ENCODE peak calls at places on chromosomes 7 and 10, in six cellular contexts. One of them, this sample, is unnamed.

GRCh38 chr10:101694674-101695403 is at the start of gene FBXW4:
- DNase-seq in neuronal stem cell: peak; percentile 32
- DNase-seq in HCT116: no peak
- DNase-seq in PC-3: peak; percentile 32
- DNase-seq in MM.1S: peak; percentile 83
- DNase-seq in astrocyte: peak; percentile 23
- DNase-seq in this sample: peak; percentile 39

GRCh38 chr10:60353519-60354258 is 36.0 kb downstream of the ANK3 start:
- DNase-seq in PC-3: no peak
- DNase-seq in neuronal stem cell: no peak
- DNase-seq in HCT116: no peak
- DNase-seq in astrocyte: peak; percentile 8
- DNase-seq in MM.1S: no peak
- DNase-seq in this sample: peak; percentile 4

GRCh38 chr7:121116399-121116798 is 127.9 kb downstream of the CPED1 start:
- DNase-seq in PC-3: no peak
- DNase-seq in HCT116: no peak
- DNase-seq in neuronal stem cell: no peak
- DNase-seq in MM.1S: no peak
- DNase-seq in astrocyte: peak; percentile 4
- DNase-seq in this sample: peak; percentile 12

GRCh38 chr7:20828947-20829346 is 42.3 kb upstream of the SP8 start:
- DNase-seq in astrocyte: no peak
- DNase-seq in HCT116: no peak
- DNase-seq in MM.1S: peak; percentile 58
- DNase-seq in PC-3: no peak
- DNase-seq in neuronal stem cell: no peak
- DNase-seq in this sample: no peak

GRCh38 chr10:91605968-91606367 is 26.9 kb downstream of the PPP1R3C start:
- DNase-seq in PC-3: no peak
- DNase-seq in MM.1S: no peak
- DNase-seq in neuronal stem cell: no peak
- DNase-seq in astrocyte: no peak
- DNase-seq in HCT116: no peak
- DNase-seq in this sample: no peak

GRCh38 chr10:5632430-5632829 is 34.0 kb downstream of the ASB13 start:
- DNase-seq in astrocyte: peak; percentile 37
- DNase-seq in HCT116: no peak
- DNase-seq in neuronal stem cell: no peak
- DNase-seq in MM.1S: no peak
- DNase-seq in PC-3: peak; percentile 31
- DNase-seq in this sample: peak; percentile 45

GRCh38 chr7:114084381-114085312 is 165.8 kb upstream of the PPP1R3A start:
- DNase-seq in MM.1S: peak; percentile 67
- DNase-seq in astrocyte: peak; percentile 21
- DNase-seq in HCT116: no peak
- DNase-seq in neuronal stem cell: peak; percentile 49
- DNase-seq in PC-3: no peak
- DNase-seq in this sample: peak; percentile 53

GRCh38 chr10:43340619-43341018 is 30.8 kb upstream of the FXYD4 start:
- DNase-seq in MM.1S: no peak
- DNase-seq in PC-3: peak; percentile 95
- DNase-seq in neuronal stem cell: no peak
- DNase-seq in astrocyte: peak; percentile 59
- DNase-seq in HCT116: peak; percentile 65
- DNase-seq in this sample: no peak

GRCh38 chr10:124595143-124595883 is 133.7 kb downstream of the LHPP start:
- DNase-seq in HCT116: no peak
- DNase-seq in neuronal stem cell: no peak
- DNase-seq in astrocyte: no peak
- DNase-seq in MM.1S: no peak
- DNase-seq in PC-3: no peak
- DNase-seq in this sample: no peak

GRCh38 chr7:81715984-81716588 is 53.8 kb downstream of the HGF start:
- DNase-seq in PC-3: peak; percentile 83
- DNase-seq in neuronal stem cell: peak; percentile 11
- DNase-seq in MM.1S: peak; percentile 75
- DNase-seq in HCT116: peak; percentile 60
- DNase-seq in astrocyte: peak; percentile 35
- DNase-seq in this sample: peak; percentile 53

GRCh38 chr10:26486304-26486703 is 48.2 kb downstream of the APBB1IP start:
- DNase-seq in MM.1S: no peak
- DNase-seq in neuronal stem cell: no peak
- DNase-seq in astrocyte: peak; percentile 98
- DNase-seq in PC-3: peak; percentile 76
- DNase-seq in HCT116: no peak
- DNase-seq in this sample: peak; percentile 98

GRCh38 chr10:86668297-86669165 is at the start of gene LDB3:
- DNase-seq in astrocyte: peak; percentile 65
- DNase-seq in neuronal stem cell: no peak
- DNase-seq in HCT116: no peak
- DNase-seq in PC-3: peak; percentile 75
- DNase-seq in MM.1S: no peak
- DNase-seq in this sample: peak; percentile 79

GRCh38 chr10:128609460-128609859 is 483.2 kb upstream of the MKI67 start:
- DNase-seq in MM.1S: no peak
- DNase-seq in HCT116: no peak
- DNase-seq in neuronal stem cell: no peak
- DNase-seq in PC-3: no peak
- DNase-seq in astrocyte: no peak
- DNase-seq in this sample: no peak

GRCh38 chr7:13821152-13821787 is 168.2 kb downstream of the ETV1 start:
- DNase-seq in HCT116: no peak
- DNase-seq in PC-3: peak; percentile 39
- DNase-seq in astrocyte: peak; percentile 67
- DNase-seq in MM.1S: no peak
- DNase-seq in neuronal stem cell: no peak
- DNase-seq in this sample: peak; percentile 67

GRCh38 chr7:22120391-22121053 is 174.8 kb upstream of the CDCA7L start:
- DNase-seq in HCT116: no peak
- DNase-seq in neuronal stem cell: no peak
- DNase-seq in PC-3: no peak
- DNase-seq in MM.1S: no peak
- DNase-seq in astrocyte: no peak
- DNase-seq in this sample: no peak

GRCh38 chr10:126156012-126156411 is 232.3 kb downstream of the ADAM12 start:
- DNase-seq in MM.1S: no peak
- DNase-seq in PC-3: no peak
- DNase-seq in astrocyte: no peak
- DNase-seq in HCT116: no peak
- DNase-seq in neuronal stem cell: no peak
- DNase-seq in this sample: no peak

GRCh38 chr10:13990918-13991317 is 339.8 kb downstream of the FRMD4A start:
- DNase-seq in MM.1S: no peak
- DNase-seq in PC-3: no peak
- DNase-seq in HCT116: no peak
- DNase-seq in astrocyte: peak; percentile 80
- DNase-seq in neuronal stem cell: no peak
- DNase-seq in this sample: peak; percentile 67

GRCh38 chr10:60666221-60666620 is 112.1 kb upstream of the CDK1 start:
- DNase-seq in MM.1S: no peak
- DNase-seq in HCT116: no peak
- DNase-seq in neuronal stem cell: no peak
- DNase-seq in astrocyte: no peak
- DNase-seq in PC-3: peak; percentile 38
- DNase-seq in this sample: peak; percentile 64

GRCh38 chr7:140767418-140767817 is 70.9 kb downstream of the NDUFB2 start:
- DNase-seq in MM.1S: no peak
- DNase-seq in HCT116: no peak
- DNase-seq in PC-3: no peak
- DNase-seq in astrocyte: no peak
- DNase-seq in neuronal stem cell: no peak
- DNase-seq in this sample: no peak
- H3K36me3 ChIP-seq in MM.1S: no peaks in the 10 kb centered on the region
- H3K36me3 ChIP-seq in HCT116: peaks cover 3% of the 10 kb centered on the region
- H3K36me3 ChIP-seq in PC-3: no peaks in the 10 kb centered on the region
- H3K36me3 ChIP-seq in astrocyte: no peaks in the 10 kb centered on the region
- H3K36me3 ChIP-seq in neuronal stem cell: peaks cover 7% of the 10 kb centered on the region
- H3K36me3 ChIP-seq in this sample: no peaks in the 10 kb centered on the region

DNA sequence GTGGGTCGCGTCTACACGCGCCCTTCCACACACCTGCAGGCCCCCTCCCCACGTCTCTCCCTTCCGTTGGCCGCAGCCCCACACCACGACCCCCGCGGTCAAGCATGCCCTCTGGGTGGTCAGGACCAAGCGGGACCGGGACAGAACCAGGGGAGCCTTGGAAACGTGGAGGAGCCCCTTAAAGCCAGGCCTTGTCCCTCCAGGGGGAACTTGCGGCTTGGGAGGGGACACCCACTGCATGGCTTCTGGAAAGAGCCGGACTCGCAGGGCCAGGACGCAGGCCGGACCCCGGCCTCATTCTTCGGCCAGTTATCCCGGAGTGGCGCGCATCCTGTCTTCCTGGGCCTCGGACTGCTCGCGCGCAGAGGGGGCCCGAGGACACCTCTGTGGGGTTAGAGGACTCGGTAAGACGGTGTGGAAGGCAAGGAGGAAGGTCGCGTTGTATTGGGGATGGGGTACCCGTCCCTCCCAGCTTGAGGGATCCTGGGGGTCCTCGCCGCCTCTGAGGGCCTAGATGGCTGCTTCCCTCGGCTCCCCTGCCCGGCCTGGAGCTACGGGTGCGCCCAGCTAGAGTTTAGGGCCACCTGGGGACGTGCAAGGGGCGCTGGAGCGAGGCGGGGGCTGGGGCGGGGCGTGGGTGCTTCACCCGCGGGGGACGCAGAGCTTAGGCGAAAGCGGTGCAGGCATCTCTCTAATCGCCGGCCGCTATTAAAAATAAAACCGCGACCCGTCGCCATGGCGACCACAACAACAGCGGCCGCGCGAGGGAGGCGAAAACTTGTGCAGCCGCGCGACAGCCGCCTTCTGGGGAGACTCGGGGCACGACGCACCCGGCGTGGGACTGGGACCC is 1.8 kb upstream of the PDGFA start:
- DNase-seq in MM.1S: no peak
- DNase-seq in neuronal stem cell: no peak
- DNase-seq in astrocyte: no peak
- DNase-seq in PC-3: peak; percentile 50
- DNase-seq in HCT116: no peak
- DNase-seq in this sample: peak; percentile 41
- H3K9ac ChIP-seq in MM.1S: no peak overlapping the region
- H3K9ac ChIP-seq in neuronal stem cell: peak overlapping the region; percentile 44
- H3K9ac ChIP-seq in astrocyte: peak overlapping the region; percentile 6
- H3K9ac ChIP-seq in PC-3: no peak overlapping the region
- H3K9ac ChIP-seq in HCT116: peak overlapping the region; percentile 50
- H3K9ac ChIP-seq in this sample: peak overlapping the region; percentile 37

DNA sequence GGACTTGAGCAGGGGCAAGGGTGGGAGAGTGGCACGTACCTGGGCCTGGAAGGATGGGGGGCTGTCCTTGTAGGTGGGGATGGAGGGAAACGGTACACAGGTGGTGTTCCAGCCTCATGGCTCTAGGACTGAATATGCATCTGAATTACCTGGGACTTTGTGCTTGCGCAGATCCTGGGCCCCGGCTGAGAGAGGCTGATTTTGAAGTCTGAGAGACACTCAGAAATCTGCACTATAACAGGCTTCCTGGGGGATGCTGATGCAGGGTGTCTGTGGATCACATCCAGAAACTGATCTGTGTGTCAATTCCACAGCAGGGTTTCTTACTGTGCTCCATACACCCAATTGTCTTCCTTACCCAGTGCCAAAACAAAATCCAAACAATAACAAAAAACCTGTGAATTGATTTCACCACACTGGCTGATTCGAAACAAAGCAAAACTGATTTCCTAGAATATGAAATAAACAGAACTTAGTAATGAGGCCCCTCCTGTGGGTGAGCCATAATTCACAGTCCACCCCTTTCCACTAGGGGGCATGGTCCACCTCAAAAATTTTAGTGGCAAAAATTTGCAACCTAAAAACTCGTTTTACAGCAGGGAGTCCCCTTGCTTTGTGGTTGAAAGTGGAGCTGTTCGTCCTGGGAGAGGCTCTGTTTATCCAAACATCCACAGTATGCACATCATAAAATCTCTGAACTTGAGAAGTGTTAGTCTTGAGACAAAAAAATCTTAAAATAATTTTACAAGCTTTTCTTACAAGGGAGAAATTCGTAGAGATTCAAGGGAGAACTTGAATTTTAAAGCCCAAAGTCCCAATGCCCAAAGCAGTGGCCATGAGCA is 32.0 kb upstream of the PLEKHA1 start:
- DNase-seq in astrocyte: peak; percentile 14
- DNase-seq in PC-3: peak; percentile 73
- DNase-seq in MM.1S: no peak
- DNase-seq in neuronal stem cell: peak; percentile 21
- DNase-seq in HCT116: peak; percentile 39
- DNase-seq in this sample: peak; percentile 29
- H2AFZ ChIP-seq in astrocyte: no peak overlapping the region
- H2AFZ ChIP-seq in PC-3: no peak overlapping the region
- H2AFZ ChIP-seq in MM.1S: no peak overlapping the region
- H2AFZ ChIP-seq in neuronal stem cell: peak overlapping the region; percentile 35
- H2AFZ ChIP-seq in HCT116: peak overlapping the region; percentile 85
- H2AFZ ChIP-seq in this sample: no peak overlapping the region

DNA sequence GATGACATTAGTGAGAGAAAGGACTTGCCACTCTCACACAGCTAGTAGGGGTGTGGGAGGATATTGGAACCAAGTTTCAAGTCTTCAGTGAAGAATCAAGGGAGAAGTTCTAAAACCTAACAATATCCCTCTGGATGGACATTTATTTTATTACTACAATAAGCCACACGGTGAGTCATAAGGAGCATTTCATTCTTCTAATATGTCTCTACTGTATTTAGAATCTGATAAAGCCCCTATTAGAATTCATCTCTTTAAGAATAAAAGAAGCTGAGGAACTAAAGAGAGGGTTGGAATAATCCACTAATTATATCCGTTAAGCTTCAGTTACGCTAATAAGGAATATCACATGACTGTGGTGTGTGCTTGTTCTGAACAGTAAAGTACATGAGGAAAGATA is 40.9 kb upstream of the ATRNL1 start:
- DNase-seq in PC-3: no peak
- DNase-seq in HCT116: no peak
- DNase-seq in MM.1S: no peak
- DNase-seq in astrocyte: no peak
- DNase-seq in neuronal stem cell: no peak
- DNase-seq in this sample: no peak
- H3K36me3 ChIP-seq in PC-3: no peaks in the 10 kb centered on the region
- H3K36me3 ChIP-seq in HCT116: no peaks in the 10 kb centered on the region
- H3K36me3 ChIP-seq in MM.1S: no peaks in the 10 kb centered on the region
- H3K36me3 ChIP-seq in astrocyte: no peaks in the 10 kb centered on the region
- H3K36me3 ChIP-seq in neuronal stem cell: no peaks in the 10 kb centered on the region
- H3K36me3 ChIP-seq in this sample: no peaks in the 10 kb centered on the region

GRCh38 chr10:96295475-96295874 is 8.8 kb upstream of the DNTT start:
- DNase-seq in MM.1S: no peak
- DNase-seq in neuronal stem cell: no peak
- DNase-seq in PC-3: no peak
- DNase-seq in astrocyte: no peak
- DNase-seq in HCT116: no peak
- DNase-seq in this sample: no peak
- H3K9ac ChIP-seq in MM.1S: no peak overlapping the region
- H3K9ac ChIP-seq in neuronal stem cell: no peak overlapping the region
- H3K9ac ChIP-seq in PC-3: no peak overlapping the region
- H3K9ac ChIP-seq in astrocyte: no peak overlapping the region
- H3K9ac ChIP-seq in HCT116: no peak overlapping the region
- H3K9ac ChIP-seq in this sample: no peak overlapping the region

This sample was measured in fibroblast of lung.